ENCODE peak calls at places on chromosomes 7 and 10, in nine cellular contexts. A, R, C, T, X, S, D, H and B are unnamed samples.

GRCh38 chr7:18976715-18977466 is 140.5 kb downstream of the TWIST1 start:
- DNase-seq in A (no peak), R (no peak), C (no peak), T (no peak), X (no peak), S (no peak), D (no peak), H (no peak), B (no peak)

GRCh38 chr7:79287976-79288375 is 165.5 kb downstream of the MAGI2 start:
- DNase-seq in A (no peak), R (no peak), C (no peak), T (peak), X (no peak), S (no peak), D (no peak), H (peak), B (no peak)

GRCh38 chr7:28405662-28406061 is 6.7 kb upstream of the CREB5 start:
- DNase-seq in A (peak), R (peak), C (peak), T (peak), X (no peak), S (no peak), D (no peak), H (peak), B (peak)

GRCh38 chr7:94769726-94770125 is 113.8 kb upstream of the SGCE start:
- DNase-seq in A (no peak), R (no peak), C (no peak), T (no peak), X (no peak), S (no peak), D (no peak), H (no peak), B (no peak)

GRCh38 chr7:142813262-142813661 is 41.6 kb upstream of the EPHB6 start:
- DNase-seq in A (peak), R (peak), C (no peak), T (peak), X (peak), S (no peak), D (no peak), H (peak), B (peak)

GRCh38 chr7:134890246-134891240 is 95.8 kb upstream of the AGBL3 start:
- DNase-seq in A (no peak), R (no peak), C (no peak), T (peak), X (no peak), S (no peak), D (no peak), H (peak), B (peak)

GRCh38 chr10:94193466-94193924 is 169.2 kb downstream of the NOC3L start:
- DNase-seq in A (no peak), R (no peak), C (peak), T (peak), X (no peak), S (no peak), D (no peak), H (peak), B (no peak)

GRCh38 chr10:128539784-128540759 is 413.8 kb upstream of the MKI67 start:
- DNase-seq in A (no peak), R (no peak), C (no peak), T (no peak), X (no peak), S (no peak), D (no peak), H (no peak), B (no peak)

GRCh38 chr10:535953-536352 is 153.5 kb downstream of the DIP2C start:
- DNase-seq in A (no peak), R (no peak), C (no peak), T (no peak), X (no peak), S (no peak), D (no peak), H (no peak), B (no peak)

GRCh38 chr7:5546626-5547025 is 123.0 kb upstream of the TNRC18 start:
- DNase-seq in A (no peak), R (peak), C (no peak), T (no peak), X (no peak), S (no peak), D (no peak), H (no peak), B (no peak)

GRCh38 chr10:101363850-101364400 is 10.0 kb downstream of the BTRC start:
- DNase-seq in A (no peak), R (no peak), C (no peak), T (no peak), X (no peak), S (no peak), D (no peak), H (no peak), B (no peak)

GRCh38 chr7:51467384-51468017 is 150.9 kb upstream of the COBL start:
- DNase-seq in A (no peak), R (no peak), C (no peak), T (no peak), X (peak), S (peak), D (no peak), H (no peak), B (no peak)

GRCh38 chr7:18087687-18088078 is 60.0 kb upstream of the PRPS1L1 start:
- DNase-seq in A (no peak), R (no peak), C (no peak), T (no peak), X (no peak), S (no peak), D (no peak), H (no peak), B (no peak)

GRCh38 chr7:147894271-147894670 is 696.3 kb upstream of the C7orf33 start:
- DNase-seq in A (peak), R (no peak), C (no peak), T (no peak), X (no peak), S (no peak), D (no peak), H (no peak), B (no peak)

GRCh38 chr7:92835851-92836488 is 403 bp downstream of the CDK6 start:
- DNase-seq in A (peak), R (no peak), C (no peak), T (no peak), X (peak), S (peak), D (peak), H (peak), B (no peak)

GRCh38 chr7:135757719-135758411 is 9.3 kb upstream of the FAM180A start:
- DNase-seq in A (no peak), R (no peak), C (no peak), T (peak), X (no peak), S (no peak), D (no peak), H (peak), B (peak)

GRCh38 chr10:94777886-94778458 is 15.5 kb downstream of the CYP2C19 start:
- DNase-seq in A (no peak), R (no peak), C (no peak), T (no peak), X (no peak), S (no peak), D (no peak), H (no peak), B (no peak)

GRCh38 chr7:136173874-136174273 is 196.7 kb upstream of the MTPN start:
- DNase-seq in A (no peak), R (no peak), C (no peak), T (no peak), X (no peak), S (no peak), D (no peak), H (no peak), B (no peak)

GRCh38 chr7:4136036-4136435 is 546.1 kb upstream of the FOXK1 start:
- DNase-seq in A (no peak), R (no peak), C (no peak), T (no peak), X (no peak), S (no peak), D (peak), H (no peak), B (no peak)

GRCh38 chr10:110448682-110449418 is 48.9 kb upstream of the DUSP5 start:
- DNase-seq in A (no peak), R (no peak), C (no peak), T (no peak), X (no peak), S (no peak), D (no peak), H (no peak), B (no peak)

GRCh38 chr7:45161842-45162241 is 4.3 kb downstream of the RAMP3 start:
- DNase-seq in A (no peak), R (no peak), C (no peak), T (no peak), X (no peak), S (no peak), D (peak), H (no peak), B (no peak)

GRCh38 chr7:158824028-158824427 is 5.3 kb downstream of the ESYT2 start:
- DNase-seq in A (no peak), R (no peak), C (no peak), T (no peak), X (peak), S (peak), D (no peak), H (no peak), B (no peak)

GRCh38 chr7:85688712-85689111 is 501.9 kb upstream of the SEMA3D start:
- DNase-seq in A (no peak), R (no peak), C (no peak), T (no peak), X (no peak), S (no peak), D (no peak), H (peak), B (no peak)

GRCh38 chr7:135322571-135323340 is 89.1 kb downstream of the STRA8 start:
- DNase-seq in A (no peak), R (no peak), C (no peak), T (no peak), X (no peak), S (no peak), D (no peak), H (no peak), B (peak)

GRCh38 chr10:86285136-86285790 is 81.3 kb downstream of the GRID1 start:
- DNase-seq in A (no peak), R (no peak), C (no peak), T (no peak), X (no peak), S (no peak), D (no peak), H (no peak), B (no peak)

GRCh38 chr7:66399566-66399965 is 194.4 kb downstream of the TPST1 start:
- DNase-seq in A (no peak), R (no peak), C (no peak), T (no peak), X (no peak), S (no peak), D (no peak), H (no peak), B (peak)

GRCh38 chr7:7568553-7568952 is 1.9 kb downstream of the MIOS start:
- DNase-seq in A (no peak), R (no peak), C (no peak), T (no peak), X (no peak), S (no peak), D (no peak), H (no peak), B (no peak)

GRCh38 chr7:142819530-142819929 is 35.3 kb upstream of the EPHB6 start:
- DNase-seq in A (no peak), R (no peak), C (no peak), T (no peak), X (no peak), S (no peak), D (no peak), H (no peak), B (no peak)

GRCh38 chr7:33874943-33875342 is 30.4 kb upstream of the BMPER start:
- DNase-seq in A (peak), R (no peak), C (no peak), T (peak), X (no peak), S (no peak), D (no peak), H (peak), B (no peak)

GRCh38 chr7:53131697-53132096 is 96.3 kb downstream of the POM121L12 start:
- DNase-seq in A (no peak), R (no peak), C (no peak), T (no peak), X (no peak), S (no peak), D (no peak), H (no peak), B (no peak)

GRCh38 chr10:125411724-125412123 is 251.4 kb upstream of the CTBP2 start:
- DNase-seq in A (peak), R (peak), C (peak), T (peak), X (no peak), S (no peak), D (no peak), H (peak), B (peak)

GRCh38 chr7:125934539-125934938 is 1004.9 kb upstream of the POT1 start:
- DNase-seq in A (peak), R (peak), C (no peak), T (no peak), X (no peak), S (no peak), D (no peak), H (no peak), B (peak)

GRCh38 chr10:44995581-44995913 is 5.2 kb upstream of the ZNF22 start:
- DNase-seq in A (no peak), R (no peak), C (no peak), T (no peak), X (peak), S (no peak), D (no peak), H (no peak), B (no peak)

GRCh38 chr10:125329056-125329455 is 168.7 kb upstream of the CTBP2 start:
- DNase-seq in A (no peak), R (no peak), C (no peak), T (no peak), X (no peak), S (no peak), D (no peak), H (no peak), B (no peak)

GRCh38 chr10:56881218-56881617 is 520.2 kb upstream of the ZWINT start:
- DNase-seq in A (no peak), R (no peak), C (no peak), T (no peak), X (no peak), S (no peak), D (no peak), H (no peak), B (no peak)

GRCh38 chr10:36899652-36900051 is 225.7 kb upstream of the ANKRD30A start:
- DNase-seq in A (peak), R (no peak), C (no peak), T (no peak), X (no peak), S (no peak), D (no peak), H (no peak), B (no peak)

GRCh38 chr7:149624006-149624405 is 126.4 kb upstream of the ZNF746 start:
- DNase-seq in A (peak), R (no peak), C (no peak), T (peak), X (peak), S (peak), D (peak), H (no peak), B (peak)

GRCh38 chr7:23295401-23295697 is 3.8 kb upstream of the MALSU1 start:
- DNase-seq in A (no peak), R (no peak), C (no peak), T (no peak), X (no peak), S (no peak), D (no peak), H (no peak), B (no peak)

GRCh38 chr7:150820578-150821198 is 20.1 kb downstream of the TMEM176A start:
- DNase-seq in A (no peak), R (no peak), C (no peak), T (no peak), X (no peak), S (no peak), D (no peak), H (no peak), B (no peak)

GRCh38 chr7:150824379-150825177 is 24.0 kb downstream of the TMEM176A start:
- DNase-seq in A (no peak), R (peak), C (no peak), T (no peak), X (no peak), S (peak), D (no peak), H (no peak), B (no peak)

GRCh38 chr7:150823484-150824126 is 23.0 kb downstream of the TMEM176A start:
- DNase-seq in A (no peak), R (no peak), C (no peak), T (no peak), X (no peak), S (no peak), D (no peak), H (peak), B (no peak)

GRCh38 chr7:150820148-150820547 is 19.6 kb downstream of the TMEM176A start:
- DNase-seq in A (no peak), R (no peak), C (no peak), T (no peak), X (no peak), S (no peak), D (no peak), H (no peak), B (no peak)

DNA sequence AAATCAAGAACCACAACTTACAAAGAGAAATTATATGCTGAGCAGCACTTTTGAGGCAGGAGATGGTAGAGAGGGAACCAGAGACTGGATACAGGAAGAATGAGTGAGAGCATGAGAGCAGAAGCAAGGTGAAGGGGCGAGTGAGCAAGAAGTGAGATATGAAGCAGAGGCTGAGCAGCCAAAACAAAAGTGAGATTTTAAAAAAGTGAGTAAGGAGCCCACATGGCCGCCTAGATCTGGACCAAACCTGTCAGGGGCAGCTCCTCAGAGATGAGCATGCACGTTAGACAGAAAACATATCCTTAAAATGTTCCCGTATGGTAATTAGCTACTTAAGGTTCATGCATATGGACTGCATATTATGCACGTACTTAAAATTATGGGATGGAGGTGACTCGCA is 22.4 kb downstream of the TMEM176A start:
- DNase-seq in A (no peak), R (no peak), C (no peak), T (no peak), X (no peak), S (no peak), D (no peak), H (no peak), B (no peak)
- TF ChIP-seq CTCF in A (no peak), R (no peak), C (no peak), T (no peak), X (no peak), S (no peak), D (no peak), H (no peak), B (no peak)

GRCh38 chr7:123498651-123499050 is 35.7 kb downstream of the IQUB start:
- DNase-seq in A (no peak), R (no peak), C (no peak), T (no peak), X (no peak), S (no peak), D (no peak), H (no peak), B (no peak)

GRCh38 chr7:123505221-123505620 is 29.2 kb downstream of the IQUB start:
- DNase-seq in A (no peak), R (no peak), C (no peak), T (no peak), X (no peak), S (no peak), D (no peak), H (no peak), B (no peak)

GRCh38 chr7:123499211-123499968 is 35.0 kb downstream of the IQUB start:
- DNase-seq in A (no peak), R (no peak), C (no peak), T (no peak), X (no peak), S (no peak), D (no peak), H (peak), B (no peak)

GRCh38 chr7:123500878-123501489 is 33.4 kb downstream of the IQUB start:
- DNase-seq in A (no peak), R (no peak), C (no peak), T (no peak), X (no peak), S (no peak), D (no peak), H (no peak), B (no peak)

GRCh38 chr7:123502216-123502615 is 32.2 kb downstream of the IQUB start:
- DNase-seq in A (no peak), R (no peak), C (no peak), T (no peak), X (no peak), S (no peak), D (no peak), H (no peak), B (no peak)
- H3K4me3 ChIP-seq in A (no peak), R (no peak), C (no peak), T (no peak), X (no peak), S (no peak), D (no peak), H (no peak), B (no peak)

GRCh38 chr10:49333192-49333591 is 34.2 kb downstream of the C10orf71 start:
- DNase-seq in A (no peak), R (no peak), C (no peak), T (no peak), X (no peak), S (no peak), D (no peak), H (no peak), B (no peak)

GRCh38 chr10:49331431-49331830 is 32.5 kb downstream of the C10orf71 start:
- DNase-seq in A (no peak), R (no peak), C (no peak), T (no peak), X (no peak), S (no peak), D (no peak), H (no peak), B (no peak)

GRCh38 chr10:49334993-49335972 is 36.3 kb downstream of the C10orf71 start:
- DNase-seq in A (no peak), R (no peak), C (no peak), T (no peak), X (peak), S (no peak), D (no peak), H (no peak), B (no peak)

GRCh38 chr10:49332333-49332732 is 33.4 kb downstream of the C10orf71 start:
- DNase-seq in A (no peak), R (no peak), C (no peak), T (no peak), X (no peak), S (no peak), D (no peak), H (no peak), B (no peak)

GRCh38 chr10:49332768-49333167 is 33.8 kb downstream of the C10orf71 start:
- DNase-seq in A (no peak), R (no peak), C (no peak), T (no peak), X (no peak), S (no peak), D (no peak), H (no peak), B (no peak)
- TF ChIP-seq CTCF in A (no peak), R (no peak), C (no peak), T (no peak), X (no peak), S (no peak), D (no peak), H (no peak), B (no peak)

DNA sequence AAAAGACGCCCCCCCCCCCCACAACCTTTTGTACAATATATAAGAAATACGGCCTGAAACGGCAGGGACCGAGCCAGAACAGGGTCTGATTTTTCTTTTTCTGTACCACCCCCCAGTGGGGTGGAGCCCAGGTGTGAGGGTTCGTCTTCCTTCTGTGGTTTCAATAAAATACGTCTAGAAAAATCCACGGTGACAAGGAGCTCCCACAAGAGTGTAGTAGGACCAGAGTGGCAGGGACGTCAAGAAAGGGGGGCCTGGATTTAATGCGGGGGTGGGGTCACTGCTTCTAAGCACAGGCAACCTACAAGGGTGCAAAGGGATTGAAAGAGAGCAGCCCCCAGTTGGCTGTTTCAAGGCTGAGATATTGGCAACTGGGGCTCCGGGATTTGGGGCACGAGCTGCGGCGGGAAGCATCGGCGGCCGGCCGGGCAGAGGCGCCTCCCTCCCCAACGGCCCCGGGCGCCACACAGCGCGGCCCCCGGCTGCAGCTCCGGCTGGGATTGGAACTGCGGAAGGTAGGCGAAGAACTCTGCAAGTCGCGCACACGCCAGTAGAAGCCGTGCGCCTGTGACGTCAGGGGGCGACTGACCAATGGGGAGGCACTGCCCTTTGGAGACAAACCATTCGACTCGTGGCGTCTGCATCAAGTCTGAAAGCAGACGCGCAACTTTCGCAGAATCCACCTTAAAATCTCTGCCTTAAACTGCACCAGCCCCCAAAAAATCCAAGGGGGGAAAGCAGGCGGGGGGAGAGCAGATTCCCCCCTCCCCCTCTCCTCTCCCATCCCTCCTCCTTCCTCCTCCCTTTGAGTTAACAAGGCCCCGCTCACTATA is at the start of gene DLX6:
- DNase-seq in A (no peak), R (no peak), C (no peak), T (peak), X (no peak), S (peak), D (no peak), H (peak), B (no peak)
- H3K4me3 ChIP-seq in A (no peak), R (no peak), C (peak), T (peak), X (no peak), S (peak), D (peak), H (peak), B (no peak)